ENCODE peak calls at places on chromosomes 5 and 9, in five cellular contexts. X is sigmoid colon, K is PC-9, H is HCT116, L is A549. E is an unnamed sample. For H3K4me1, the result is how much of the 10 kb centered on the place peaks cover.

GRCh38 chr5:109410389-109411174 is 808 bp upstream of the PJA2 start:
- DNase-seq in X (peak), K (peak), H (peak), L (peak), E (peak)

GRCh38 chr9:92749934-92750315 is 14.7 kb downstream of the BICD2 start:
- DNase-seq in X (no peak), K (no peak), H (no peak), L (no peak), E (no peak)

GRCh38 chr9:92489209-92489608 is 6.9 kb upstream of the ASPN start:
- DNase-seq in X (no peak), K (no peak), H (no peak), L (no peak), E (no peak)

GRCh38 chr9:134722120-134722701 is 80.6 kb downstream of the COL5A1 start:
- DNase-seq in X (peak), K (no peak), H (no peak), L (no peak), E (no peak)

GRCh38 chr5:114174837-114175236 is 187.0 kb upstream of the KCNN2 start:
- DNase-seq in X (no peak), K (no peak), H (no peak), L (no peak), E (no peak)

GRCh38 chr5:79448336-79448735 is 65.6 kb downstream of the HOMER1 start:
- DNase-seq in X (no peak), K (no peak), H (no peak), L (no peak), E (no peak)

GRCh38 chr5:167903243-167903642 is 388.2 kb upstream of the WWC1 start:
- DNase-seq in X (no peak), K (no peak), H (no peak), L (no peak), E (no peak)

GRCh38 chr9:101138516-101138915 is 110.0 kb downstream of the PLPPR1 start:
- DNase-seq in X (no peak), K (no peak), H (no peak), L (no peak), E (no peak)

GRCh38 chr9:123483191-123483803 is 127.3 kb downstream of the CRB2 start:
- DNase-seq in X (peak), K (no peak), H (no peak), L (no peak), E (no peak)

GRCh38 chr9:133103987-133104505 is 17.0 kb downstream of the RALGDS start:
- DNase-seq in X (peak), K (no peak), H (no peak), L (no peak), E (no peak)

GRCh38 chr5:126914813-126915436 is 115.4 kb downstream of the MARCHF3 start:
- DNase-seq in X (no peak), K (no peak), H (no peak), L (no peak), E (no peak)

GRCh38 chr9:71607571-71607970 is 160.7 kb downstream of the CEMIP2 start:
- DNase-seq in X (no peak), K (no peak), H (no peak), L (no peak), E (no peak)

GRCh38 chr9:70940605-70941004 is 180.8 kb downstream of the TRPM3 start:
- DNase-seq in X (no peak), K (no peak), H (no peak), L (no peak), E (no peak)

GRCh38 chr9:6590772-6591384 is 54.7 kb downstream of the GLDC start:
- DNase-seq in X (no peak), K (no peak), H (peak), L (no peak), E (no peak)

GRCh38 chr9:3285365-3286161 is 240.2 kb downstream of the RFX3 start:
- DNase-seq in X (no peak), K (no peak), H (no peak), L (no peak), E (no peak)

DNA sequence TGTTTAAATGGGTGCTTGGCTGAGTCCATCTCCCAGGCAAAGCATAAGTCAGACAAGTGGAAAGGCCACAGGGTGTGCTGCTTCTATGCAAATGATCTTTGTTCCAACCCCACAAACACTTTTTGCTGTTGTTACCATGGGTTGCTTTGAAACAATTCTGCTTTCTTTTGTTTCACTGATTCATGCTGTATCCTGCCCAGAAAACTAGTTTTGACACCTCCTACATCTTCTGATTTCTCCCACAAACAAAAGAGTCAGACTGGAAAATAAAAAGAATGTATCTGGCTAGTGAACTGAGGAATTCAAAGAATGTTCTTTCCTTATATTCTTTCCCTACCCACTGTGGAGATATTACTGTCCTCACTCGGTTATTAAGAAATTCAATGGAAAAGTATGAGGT is 298.6 kb downstream of the DIRAS2 start:
- DNase-seq in X (no peak), K (peak), H (no peak), L (no peak), E (no peak)
- H3K27ac ChIP-seq in X (no peak), K (no peak), H (no peak), L (no peak), E (no peak)

GRCh38 chr5:172156541-172156994 is 31.5 kb downstream of the STK10 start:
- DNase-seq in X (no peak), K (no peak), H (no peak), L (no peak), E (no peak)
- H3K4me1 ChIP-seq in X (under half), K (under half), H (under half), L (under half), E (under half)

GRCh38 chr5:119318256-119318914 is 37.4 kb upstream of the TNFAIP8 start:
- DNase-seq in X (no peak), K (no peak), H (no peak), L (no peak), E (no peak)
- H3K27ac ChIP-seq in X (no peak), K (no peak), H (no peak), L (no peak), E (no peak)

DNA sequence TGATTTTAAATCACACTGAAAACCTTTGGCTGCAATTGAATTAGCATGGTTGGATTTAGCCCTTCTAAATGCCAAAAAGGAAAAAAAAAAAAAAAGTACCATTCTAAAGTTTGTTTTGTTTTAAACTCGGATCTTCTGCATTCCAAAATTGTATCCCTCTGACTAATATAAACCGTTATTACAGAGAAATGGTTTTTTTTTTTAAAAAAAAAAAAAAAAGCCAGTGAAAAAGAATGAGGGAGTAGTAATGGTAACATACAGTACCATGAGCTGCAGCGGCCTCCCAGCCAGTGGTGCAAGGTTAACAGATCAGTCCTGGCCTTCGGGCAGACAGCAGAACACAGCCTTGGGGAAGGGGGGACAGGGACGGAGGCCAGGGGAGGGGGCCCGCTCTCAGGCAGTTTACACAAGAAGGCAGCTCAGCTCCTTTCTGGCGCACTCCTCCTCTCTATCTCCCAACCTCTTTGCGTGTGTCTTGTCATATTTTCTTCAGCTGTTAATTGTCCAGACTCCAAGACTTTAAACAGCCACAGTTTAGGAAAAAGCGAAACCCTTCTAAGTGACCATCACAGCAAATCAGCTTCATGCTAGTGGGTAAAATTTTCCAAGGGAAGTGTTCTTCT is 165.9 kb downstream of the BNC2 start:
- DNase-seq in X (peak), K (peak), H (no peak), L (peak), E (peak)
- H3K4me1 ChIP-seq in X (half or more), K (under half), H (under half), L (half or more), E (under half)

GRCh38 chr5:150505041-150505511 is 2.9 kb upstream of the NDST1 start:
- DNase-seq in X (no peak), K (no peak), H (no peak), L (no peak), E (peak)

GRCh38 chr5:150502847-150503246 is 5.1 kb upstream of the NDST1 start:
- DNase-seq in X (no peak), K (no peak), H (no peak), L (no peak), E (no peak)

GRCh38 chr5:150505816-150506215 is 2.1 kb upstream of the NDST1 start:
- DNase-seq in X (no peak), K (no peak), H (no peak), L (no peak), E (no peak)

GRCh38 chr5:150503386-150503785 is 4.5 kb upstream of the NDST1 start:
- DNase-seq in X (no peak), K (no peak), H (no peak), L (no peak), E (no peak)

DNA sequence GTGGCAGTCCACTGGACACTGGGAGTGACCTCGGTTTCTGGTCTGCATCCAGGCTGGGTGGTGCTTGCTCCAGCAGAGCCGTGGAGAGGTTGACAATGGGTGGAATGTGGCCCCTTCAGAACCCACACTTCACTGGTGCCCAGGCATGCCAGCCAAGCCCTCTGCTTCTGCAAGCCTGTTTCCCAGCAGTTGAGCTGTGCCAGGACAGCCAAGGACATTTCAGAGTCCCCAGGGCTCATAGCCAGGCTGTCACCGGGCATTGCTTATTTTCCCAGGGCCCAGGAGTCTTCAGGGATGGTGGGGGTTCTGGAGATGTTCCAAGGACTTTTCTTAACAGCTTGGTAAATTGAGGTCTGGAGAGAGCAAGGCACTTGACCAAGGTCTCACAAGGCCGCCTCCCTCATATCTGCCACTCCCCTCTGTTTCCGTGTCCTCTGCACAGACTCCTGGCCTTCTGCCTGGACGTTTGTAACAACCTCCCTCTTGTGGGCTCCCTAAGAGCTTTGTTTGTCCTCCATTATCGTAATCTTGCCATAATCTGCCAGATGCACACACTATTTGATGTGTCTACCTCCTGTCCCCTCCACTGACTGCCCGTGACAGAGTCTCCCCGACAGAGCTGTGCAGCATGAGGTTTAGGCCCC is 3.8 kb upstream of the NDST1 start:
- DNase-seq in X (peak), K (no peak), H (no peak), L (no peak), E (no peak)
- H3K27ac ChIP-seq in X (peak), K (no peak), H (no peak), L (no peak), E (peak)